ENCODE peak calls at places on chromosomes 7 and 10, in ten cellular contexts. V is astrocyte of the spinal cord; L is fibroblast of lung; R is activated CD4-positive, CD25-positive, alpha-beta regulatory T cell; M is caudate nucleus; X is Calu3; S is bronchial epithelial cell; N is HT1080; K is fibroblast of the aortic adventitia; W is adrenal gland. Z is an unnamed sample.

GRCh38 chr10:119428789-119429188 is 113.7 kb downstream of the RGS10 start:
- DNase-seq in X (no peak), K (no peak), N (no peak), W (no peak), V (peak; percentile 76), R (no peak), M (no peak), S (no peak), L (no peak), Z (no peak)

GRCh38 chr10:93146336-93146735 is 72.6 kb downstream of the CYP26A1 start:
- DNase-seq in R (no peak), V (no peak), S (no peak), M (no peak), X (no peak), W (no peak), N (no peak), K (no peak), L (no peak), Z (no peak)

GRCh38 chr7:43110790-43111362 is 1.6 kb upstream of the HECW1 start:
- DNase-seq in L (no peak), S (no peak), W (no peak), N (no peak), M (no peak), K (no peak), X (no peak), R (no peak), V (no peak), Z (peak; percentile 35)

GRCh38 chr10:69168493-69168892 is 11.5 kb upstream of the SUPV3L1 start:
- DNase-seq in R (no peak), K (no peak), N (no peak), M (no peak), V (no peak), X (no peak), S (no peak), L (no peak), W (no peak), Z (no peak)

GRCh38 chr7:39733881-39734571 is 110.7 kb downstream of the RALA start:
- DNase-seq in K (peak; percentile 89), M (no peak), X (peak; percentile 38), N (peak; percentile 62), W (no peak), S (peak; percentile 90), V (peak; percentile 87), L (peak; percentile 50), R (no peak), Z (no peak)

GRCh38 chr10:129909080-129909479 is 55.0 kb downstream of the EBF3 start:
- DNase-seq in L (no peak), K (no peak), W (no peak), R (no peak), N (no peak), V (no peak), X (no peak), S (no peak), M (no peak), Z (no peak)

GRCh38 chr7:55370001-55370400 is 4.9 kb downstream of the LANCL2 start:
- DNase-seq in K (no peak), X (no peak), W (no peak), S (no peak), M (no peak), V (peak; percentile 7), N (no peak), R (no peak), L (no peak), Z (no peak)

GRCh38 chr7:36966636-36967035 is 242.3 kb upstream of the AOAH start:
- DNase-seq in R (no peak), K (no peak), N (no peak), X (no peak), V (no peak), W (no peak), L (no peak), M (no peak), S (no peak), Z (no peak)

GRCh38 chr7:148148456-148148855 is 442.1 kb upstream of the C7orf33 start:
- DNase-seq in R (no peak), K (no peak), N (no peak), X (no peak), S (no peak), L (no peak), W (no peak), M (no peak), V (no peak), Z (no peak)

GRCh38 chr10:130141038-130141437 is 4.8 kb downstream of the GLRX3 start:
- DNase-seq in R (no peak), W (no peak), N (no peak), V (no peak), S (no peak), X (no peak), M (no peak), K (no peak), L (no peak), Z (no peak)

GRCh38 chr10:68327889-68328786 is 3.7 kb upstream of the HNRNPH3 start:
- DNase-seq in S (peak; percentile 57), X (no peak), W (peak; percentile 40), V (peak; percentile 75), N (no peak), M (no peak), R (no peak), K (peak; percentile 77), L (peak; percentile 72), Z (no peak)

GRCh38 chr10:89102710-89103109 is 104.4 kb downstream of the CH25H start:
- DNase-seq in K (no peak), M (no peak), R (no peak), X (no peak), N (no peak), S (no peak), L (peak; percentile 58), V (no peak), W (no peak), Z (no peak)

GRCh38 chr7:104973909-104974415 is 40.0 kb upstream of the KMT2E start:
- DNase-seq in W (no peak), N (peak; percentile 94), L (peak; percentile 89), M (no peak), S (peak; percentile 80), X (no peak), V (peak; percentile 93), R (no peak), K (peak; percentile 95), Z (no peak)

GRCh38 chr10:116270691-116271592 is 2.1 kb downstream of the GFRA1 start:
- DNase-seq in S (no peak), M (no peak), X (no peak), W (no peak), V (no peak), N (no peak), R (no peak), K (no peak), L (no peak), Z (no peak)

GRCh38 chr10:49001861-49002675 is 62.4 kb upstream of the LRRC18 start:
- DNase-seq in K (no peak), N (no peak), W (peak; percentile 80), R (no peak), S (no peak), L (no peak), X (no peak), M (no peak), V (no peak), Z (no peak)

Z was measured in GM06990.